ENCODE peak calls at places on chromosomes 7 and 10, in nine cellular contexts. Y, W, G, I, K, B, T, X and R are unnamed samples.

GRCh38 chr10:23157239-23157661 is 34.9 kb upstream of the PTF1A start:
- DNase-seq in X (no peak), T (no peak), W (no peak), I (no peak), Y (no peak), G (no peak), K (no peak), B (no peak), R (no peak)

GRCh38 chr7:51666751-51667150 is 350.1 kb upstream of the COBL start:
- DNase-seq in I (no peak), T (no peak), G (no peak), B (no peak), K (no peak), Y (no peak), W (no peak), X (no peak), R (no peak)

GRCh38 chr10:16014469-16014868 is 154.2 kb upstream of the MINDY3 start:
- DNase-seq in W (no peak), I (no peak), X (no peak), Y (no peak), B (no peak), K (no peak), G (no peak), T (no peak), R (no peak)

GRCh38 chr7:139720705-139721231 is 57.0 kb downstream of the HIPK2 start:
- DNase-seq in G (no peak), W (no peak), B (no peak), X (peak; percentile 32), I (peak; percentile 56), T (no peak), K (peak; percentile 48), Y (peak; percentile 52), R (peak; percentile 52)

GRCh38 chr7:97868788-97869187 is 3.4 kb downstream of the ASNS start:
- DNase-seq in T (no peak), W (no peak), I (no peak), Y (no peak), B (no peak), K (no peak), X (no peak), G (no peak), R (no peak)

GRCh38 chr7:142645777-142646176 is 103.5 kb upstream of the PRSS1 start:
- DNase-seq in Y (peak; percentile 37), B (no peak), I (no peak), W (no peak), K (no peak), X (peak; percentile 26), T (no peak), G (peak; percentile 26), R (no peak)

GRCh38 chr10:86233131-86233530 is 133.5 kb downstream of the GRID1 start:
- DNase-seq in T (no peak), G (no peak), X (no peak), Y (no peak), B (no peak), I (no peak), K (no peak), W (no peak), R (no peak)

GRCh38 chr10:13656337-13657183 is 69.8 kb downstream of the PRPF18 start:
- DNase-seq in G (no peak), T (no peak), B (no peak), Y (no peak), W (no peak), X (no peak), K (no peak), I (no peak), R (no peak)

GRCh38 chr10:3668276-3668960 is 116.6 kb downstream of the KLF6 start:
- DNase-seq in Y (no peak), X (no peak), B (no peak), T (peak; percentile 58), G (no peak), I (peak; percentile 40), W (peak; percentile 57), K (peak; percentile 40), R (peak; percentile 84)

GRCh38 chr10:114261116-114261515 is 22.1 kb downstream of the VWA2 start:
- DNase-seq in B (no peak), G (no peak), K (no peak), W (no peak), Y (no peak), T (no peak), X (peak; percentile 77), I (peak; percentile 41), R (peak; percentile 54)

GRCh38 chr10:5423774-5424173 is 11.4 kb downstream of the NET1 start:
- DNase-seq in G (no peak), B (no peak), Y (no peak), X (no peak), K (no peak), W (no peak), T (no peak), I (no peak), R (no peak)

GRCh38 chr10:11874568-11875182 is 51.5 kb downstream of the PROSER2 start:
- DNase-seq in T (peak; percentile 78), I (peak; percentile 7), G (no peak), B (peak; percentile 38), W (no peak), X (peak; percentile 48), K (peak; percentile 45), Y (peak; percentile 79), R (peak; percentile 12)

GRCh38 chr10:76432274-76433012 is 1001.0 kb downstream of the LRMDA start:
- DNase-seq in I (peak; percentile 67), K (no peak), X (peak; percentile 74), G (no peak), B (no peak), W (no peak), Y (no peak), T (peak; percentile 61), R (peak; percentile 74)

GRCh38 chr7:133904766-133905165 is 222.4 kb upstream of the LRGUK start:
- DNase-seq in B (no peak), W (no peak), K (no peak), T (no peak), Y (peak; percentile 71), G (peak; percentile 19), I (no peak), X (no peak), R (no peak)

GRCh38 chr10:32982293-32982709 is 24.3 kb upstream of the ITGB1 start:
- DNase-seq in Y (no peak), X (peak; percentile 82), G (no peak), I (peak; percentile 93), T (no peak), B (no peak), K (no peak), W (no peak), R (peak; percentile 95)

GRCh38 chr10:80461208-80462183 is 7.4 kb downstream of the TSPAN14 start:
- DNase-seq in G (no peak), W (no peak), K (peak; percentile 32), Y (no peak), I (no peak), T (no peak), X (no peak), B (no peak), R (no peak)

GRCh38 chr7:7564323-7564780 is 2.3 kb upstream of the MIOS start:
- DNase-seq in G (no peak), B (no peak), X (peak; percentile 74), I (peak; percentile 52), T (no peak), Y (peak; percentile 54), W (no peak), K (no peak), R (peak; percentile 76)

GRCh38 chr10:98125940-98126631 is 8.4 kb upstream of the R3HCC1L start:
- DNase-seq in B (no peak), K (no peak), Y (peak; percentile 21), T (no peak), I (no peak), G (no peak), X (peak; percentile 21), W (no peak), R (no peak)

GRCh38 chr7:131026297-131027003 is 292.4 kb upstream of the KLF14 start:
- DNase-seq in Y (peak; percentile 42), X (peak; percentile 30), B (no peak), W (no peak), I (peak; percentile 61), K (no peak), T (no peak), G (no peak), R (peak; percentile 77)

GRCh38 chr7:137539111-137539715 is 195.7 kb upstream of the PTN start:
- DNase-seq in X (peak; percentile 69), Y (no peak), W (no peak), K (no peak), T (no peak), G (no peak), I (peak; percentile 92), B (no peak), R (peak; percentile 94)

GRCh38 chr7:110921478-110922210 is 169.3 kb upstream of the LRRN3 start:
- DNase-seq in G (no peak), Y (no peak), X (no peak), T (no peak), B (no peak), W (no peak), K (no peak), I (peak; percentile 18), R (peak; percentile 22)

GRCh38 chr7:28587211-28587610 is 174.9 kb downstream of the CREB5 start:
- DNase-seq in B (no peak), X (peak; percentile 91), W (no peak), Y (peak; percentile 30), I (peak; percentile 30), T (no peak), K (no peak), G (no peak), R (peak; percentile 31)

GRCh38 chr10:78184851-78185692 is 151.4 kb downstream of the RPS24 start:
- DNase-seq in W (no peak), T (no peak), K (no peak), G (no peak), B (no peak), Y (no peak), I (no peak), X (peak; percentile 30), R (peak; percentile 37)

GRCh38 chr7:80508440-80508839 is 3.4 kb downstream of the GNAT3 start:
- DNase-seq in W (no peak), Y (peak; percentile 78), G (no peak), B (no peak), K (no peak), X (no peak), T (no peak), I (peak; percentile 31), R (peak; percentile 52)

GRCh38 chr7:159086301-159086925 is 58.3 kb downstream of the VIPR2 start:
- DNase-seq in Y (no peak), G (no peak), B (no peak), W (no peak), K (no peak), X (no peak), I (no peak), T (no peak), R (no peak)

GRCh38 chr10:19347592-19347991 is 299.0 kb downstream of the MALRD1 start:
- DNase-seq in T (no peak), W (no peak), G (no peak), Y (peak; percentile 0), B (no peak), K (no peak), I (no peak), X (no peak), R (no peak)

GRCh38 chr7:28649189-28649588 is 236.9 kb downstream of the CREB5 start:
- DNase-seq in W (no peak), B (no peak), Y (peak; percentile 50), K (no peak), G (no peak), I (no peak), T (no peak), X (no peak), R (no peak)

GRCh38 chr10:27527597-27528295 is 23.6 kb downstream of the RAB18 start:
- DNase-seq in G (no peak), Y (no peak), X (no peak), W (no peak), B (no peak), T (no peak), I (no peak), K (no peak), R (no peak)

GRCh38 chr7:149856-150636 is 42.3 kb upstream of the FAM20C start:
- DNase-seq in K (peak; percentile 44), I (no peak), W (peak; percentile 18), X (no peak), G (no peak), Y (no peak), B (no peak), T (peak; percentile 66), R (no peak)

GRCh38 chr7:34365011-34365410 is 293.0 kb upstream of the NPSR1 start:
- DNase-seq in X (no peak), B (no peak), K (no peak), G (no peak), T (no peak), W (no peak), I (no peak), Y (no peak), R (no peak)